ENCODE peak calls at places on chromosome 19, in ten cellular contexts. P is D341Med; T is EH; L is activated CD8-positive, alpha-beta memory T cell treated with anti-CD3 and anti-CD28 coated beads for 1 hour; E is cardiac fibroblast; F is WTC11; Y is activated effector memory CD4-positive, alpha-beta T cell treated with anti-CD3 and anti-CD28 coated beads, Interleukin-2, amount 50 U/mL, for 16 hours; A is foreskin fibroblast; I is GDM1; V is tibial artery. N is an unnamed sample.

GRCh38 chr19:32543107-32543900 is 37.7 kb upstream of the PDCD5 start:
- DNase-seq in E (no peak), V (no peak), Y (no peak), L (no peak), F (no peak), A (no peak), P (no peak), T (peak), I (no peak), N (no peak)

GRCh38 chr19:6802336-6803035 is 30.0 kb downstream of the VAV1 start:
- DNase-seq in Y (peak), V (peak), A (no peak), P (no peak), L (peak), F (no peak), I (peak), E (peak), T (no peak), N (peak)

GRCh38 chr19:16031872-16032200 is 44.5 kb upstream of the TPM4 start:
- DNase-seq in A (no peak), P (peak), V (no peak), L (no peak), E (no peak), F (no peak), I (no peak), Y (no peak), T (no peak), N (no peak)

GRCh38 chr19:33398361-33399060 is 25.0 kb downstream of the CEBPG start:
- DNase-seq in L (no peak), E (no peak), A (no peak), V (peak), I (no peak), P (no peak), F (no peak), Y (peak), T (no peak), N (no peak)

GRCh38 chr19:52689804-52690394 is 44.9 kb downstream of the ZNF611 start:
- DNase-seq in V (peak), A (peak), Y (peak), P (peak), F (peak), T (no peak), E (no peak), I (no peak), L (no peak), N (peak)

GRCh38 chr19:623974-624373 is 9.4 kb downstream of the POLRMT start:
- DNase-seq in T (peak), F (no peak), A (peak), P (no peak), I (no peak), E (peak), Y (no peak), L (no peak), V (no peak), N (no peak)

GRCh38 chr19:6108721-6109633 is 1.3 kb downstream of the RFX2 start:
- DNase-seq in A (peak), L (peak), T (peak), E (peak), Y (peak), F (peak), P (no peak), I (peak), V (peak), N (peak)

GRCh38 chr19:13985771-13986347 is 20.3 kb downstream of the RFX1 start:
- DNase-seq in V (no peak), L (no peak), T (no peak), E (no peak), P (peak), F (peak), I (no peak), Y (no peak), A (no peak), N (peak)

GRCh38 chr19:43667524-43668405 is 2.2 kb downstream of the PLAUR start:
- DNase-seq in V (peak), F (peak), E (no peak), A (no peak), I (no peak), Y (no peak), T (no peak), P (no peak), L (no peak), N (no peak)

GRCh38 chr19:17830567-17831418 is 9.5 kb upstream of the INSL3 start:
- DNase-seq in V (no peak), A (peak), E (peak), P (peak), I (no peak), F (peak), L (no peak), Y (peak), T (peak), N (peak)

GRCh38 chr19:4457654-4458406 is at the start of gene UBXN6:
- DNase-seq in L (peak), T (peak), V (peak), E (peak), P (peak), Y (peak), A (peak), I (peak), F (peak), N (peak)

GRCh38 chr19:58551123-58551497 is 3.8 kb downstream of the CHMP2A start:
- DNase-seq in F (no peak), L (no peak), Y (peak), I (no peak), T (no peak), V (no peak), A (no peak), E (no peak), P (no peak), N (no peak)

GRCh38 chr19:12270854-12271253 is 23.8 kb downstream of the ZNF44 start:
- DNase-seq in I (no peak), E (no peak), Y (no peak), L (no peak), P (no peak), T (no peak), V (no peak), F (no peak), A (no peak), N (no peak)

GRCh38 chr19:4327252-4327876 is 11.3 kb downstream of the STAP2 start:
- DNase-seq in Y (peak), E (peak), T (peak), A (peak), F (peak), V (peak), P (peak), I (no peak), L (peak), N (peak)